ENCODE peak calls at places on chromosome 4, in six cellular contexts. Y is kidney, N is cardiac muscle cell, C is right lobe of liver, O is heart left ventricle, L is stomach. J is an unnamed sample. For H3K4me1, the result is how much of the 10 kb centered on the place peaks cover.

GRCh38 chr4:90727938-90728337 is 600.7 kb downstream of the CCSER1 start:
- DNase-seq in Y (no peak), N (no peak), C (no peak), O (no peak), L (no peak), J (no peak)

GRCh38 chr4:140579278-140579677 is 10.5 kb upstream of the UCP1 start:
- DNase-seq in Y (no peak), N (no peak), C (no peak), O (no peak), L (no peak), J (no peak)

GRCh38 chr4:78032929-78033328 is 24.2 kb upstream of the FRAS1 start:
- DNase-seq in Y (no peak), N (no peak), C (no peak), O (no peak), L (no peak), J (no peak)

GRCh38 chr4:80560337-80560736 is 224.8 kb downstream of the CFAP299 start:
- DNase-seq in Y (no peak), N (no peak), C (no peak), O (no peak), L (no peak), J (no peak)

GRCh38 chr4:38768968-38769394 is 13.8 kb downstream of the TLR10 start:
- DNase-seq in Y (no peak), N (peak), C (no peak), O (no peak), L (no peak), J (no peak)

GRCh38 chr4:52643846-52644245 is 15.3 kb downstream of the USP46 start:
- DNase-seq in Y (no peak), N (peak), C (peak), O (peak), L (peak), J (peak)

GRCh38 chr4:38115601-38116000 is 155.4 kb downstream of the PTTG2 start:
- DNase-seq in Y (no peak), N (no peak), C (no peak), O (no peak), L (no peak), J (no peak)

GRCh38 chr4:107578321-107578720 is 141.7 kb downstream of the PAPSS1 start:
- DNase-seq in Y (no peak), N (no peak), C (no peak), O (no peak), L (no peak), J (no peak)

GRCh38 chr4:140105436-140105835 is 48.5 kb downstream of the MAML3 start:
- DNase-seq in Y (no peak), N (no peak), C (no peak), O (no peak), L (no peak), J (no peak)

DNA sequence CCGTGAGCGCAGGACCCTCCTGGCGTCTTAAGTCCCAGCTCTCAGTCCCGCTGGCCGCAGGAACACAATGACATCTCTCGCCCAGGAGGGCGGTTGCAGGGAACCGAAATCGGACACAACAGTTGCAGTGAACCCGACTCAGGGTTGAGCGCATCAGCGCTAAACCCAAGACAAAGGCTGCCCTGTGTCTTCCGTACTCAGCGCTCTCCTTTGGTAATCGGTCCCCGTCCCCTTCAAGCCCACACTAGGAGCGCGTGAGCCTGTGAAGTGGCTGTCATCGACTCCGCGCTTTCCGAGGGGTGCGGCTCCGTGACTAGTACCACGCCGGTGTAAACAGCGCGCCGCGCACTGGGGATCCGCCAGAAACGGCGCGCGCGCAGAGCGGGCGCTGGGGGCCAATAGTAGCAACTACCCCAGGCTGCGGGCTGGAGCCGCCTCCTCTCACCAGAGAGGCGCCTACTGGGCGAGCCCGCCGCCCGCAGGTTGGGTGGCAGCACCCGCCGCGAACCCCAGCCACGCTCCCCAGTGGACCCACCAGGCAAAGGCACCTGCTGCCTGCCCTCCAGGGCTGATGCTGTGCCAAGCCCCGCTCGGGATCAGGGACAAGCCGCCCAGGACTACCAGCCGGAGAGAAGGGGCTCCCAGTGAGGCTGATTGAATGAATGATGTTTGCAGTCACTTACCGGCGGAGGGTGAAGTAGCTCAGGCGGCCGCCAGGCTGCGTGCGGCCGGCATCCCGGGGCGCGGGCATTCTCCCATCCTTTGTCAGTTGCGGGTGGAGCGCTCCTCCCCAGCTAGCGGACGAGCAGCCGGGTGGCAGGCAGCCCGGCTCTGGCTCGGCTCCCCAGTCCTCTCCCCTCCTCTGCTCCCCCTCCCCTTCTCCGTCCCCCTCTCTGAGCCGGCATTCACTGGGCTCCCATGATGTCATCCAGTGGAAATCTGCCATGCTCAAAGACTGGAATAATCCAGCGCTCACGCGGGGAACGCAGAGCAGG is 370.4 kb upstream of the SMIM31 start:
- DNase-seq in Y (peak), N (no peak), C (peak), O (peak), L (no peak), J (peak)
- TF ChIP-seq CTCF in Y (no peak), N (no peak), C (no peak), O (no peak), L (no peak), J (peak)

GRCh38 chr4:152112887-152113286 is 352.1 kb upstream of the GATB start:
- DNase-seq in Y (no peak), N (no peak), C (no peak), O (no peak), L (no peak), J (no peak)
- H3K4me1 ChIP-seq in Y (under half), N (under half), C (under half), O (under half), L (half or more), J (under half)

DNA sequence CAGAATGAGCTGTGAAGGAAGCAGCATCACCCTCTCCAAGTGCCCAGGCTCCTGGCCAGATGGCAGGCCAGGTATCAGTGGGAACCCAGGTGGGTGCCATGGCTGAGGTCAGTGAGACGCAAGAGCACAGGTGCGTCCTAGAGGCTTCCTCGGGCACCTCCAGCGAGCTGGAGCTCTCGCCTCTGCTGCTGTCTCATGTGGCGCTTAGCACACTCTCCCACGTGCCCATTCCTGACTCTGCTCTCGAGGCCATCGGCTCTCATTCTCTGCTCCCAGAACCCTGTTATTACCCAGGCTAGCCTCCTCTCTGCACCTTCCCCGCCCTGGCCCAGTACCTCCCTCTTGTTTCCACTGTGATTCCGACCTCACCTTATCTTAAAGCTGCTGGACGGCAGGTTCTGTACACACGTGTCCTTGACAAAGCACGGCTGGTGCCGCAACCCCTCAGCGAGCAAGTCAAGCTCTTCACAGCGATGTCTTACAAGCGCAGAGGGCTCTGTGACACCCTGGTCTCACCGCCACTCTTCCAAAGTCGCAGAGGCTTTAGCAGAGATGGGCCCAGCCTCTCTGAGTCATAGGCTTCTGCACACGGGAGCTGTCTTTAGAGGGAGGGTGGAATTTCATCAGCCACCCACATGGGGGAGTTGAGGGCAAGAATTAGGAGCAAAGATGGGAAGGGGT is 15.4 kb upstream of the MSANTD1 start:
- DNase-seq in Y (no peak), N (peak), C (no peak), O (peak), L (no peak), J (no peak)
- TF ChIP-seq CTCF in Y (no peak), N (no peak), C (no peak), O (no peak), L (no peak), J (no peak)

DNA sequence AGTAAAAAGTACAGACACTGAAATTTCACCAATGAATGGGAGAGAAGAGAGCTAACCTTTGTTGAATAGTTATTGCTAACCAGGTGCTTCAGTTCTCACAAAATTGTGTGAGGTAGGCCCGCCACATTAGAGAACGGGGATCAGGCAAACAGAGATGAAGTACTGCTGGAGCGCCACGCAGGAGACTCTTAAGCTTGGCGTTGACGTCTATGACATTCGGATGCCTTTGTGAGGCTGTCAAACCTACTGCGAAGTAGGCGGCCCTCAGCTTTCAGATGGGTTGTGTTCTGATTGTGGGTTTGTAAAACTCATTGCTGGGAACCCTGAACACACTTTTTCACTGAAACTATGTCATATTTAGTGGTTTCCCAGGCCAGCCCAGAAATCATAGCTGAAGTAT is 173.6 kb downstream of the CBR4 start:
- DNase-seq in Y (no peak), N (no peak), C (no peak), O (no peak), L (no peak), J (no peak)
- H3K4me1 ChIP-seq in Y (under half), N (under half), C (under half), O (under half), L (half or more), J (half or more)

GRCh38 chr4:177239475-177239874 is 70.2 kb upstream of the NEIL3 start:
- DNase-seq in Y (no peak), N (peak), C (no peak), O (no peak), L (no peak), J (no peak)

GRCh38 chr4:177236889-177237288 is 72.8 kb upstream of the NEIL3 start:
- DNase-seq in Y (no peak), N (no peak), C (no peak), O (no peak), L (no peak), J (no peak)

GRCh38 chr4:177237291-177237690 is 72.4 kb upstream of the NEIL3 start:
- DNase-seq in Y (no peak), N (no peak), C (no peak), O (no peak), L (no peak), J (no peak)

GRCh38 chr4:177242651-177243296 is 66.9 kb upstream of the NEIL3 start:
- DNase-seq in Y (no peak), N (no peak), C (no peak), O (no peak), L (no peak), J (no peak)

DNA sequence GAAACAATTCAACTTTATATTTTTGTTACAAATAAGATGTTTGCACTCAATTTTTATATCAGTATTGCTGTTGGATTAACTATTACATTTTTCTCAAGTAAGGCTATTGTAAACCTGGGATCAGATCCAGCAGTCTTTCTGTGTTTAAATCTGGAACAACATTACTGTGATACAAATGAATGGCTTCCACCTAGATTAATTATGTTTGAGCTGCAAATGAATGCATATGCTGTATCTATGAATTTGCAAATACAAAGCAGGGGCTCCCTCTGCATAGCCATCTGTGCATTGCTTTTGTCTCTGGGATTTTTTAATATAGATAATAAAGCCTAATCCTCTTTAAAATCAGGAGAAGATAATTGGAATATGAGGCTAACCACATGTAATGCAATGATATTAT is 69.8 kb upstream of the NEIL3 start:
- DNase-seq in Y (no peak), N (no peak), C (no peak), O (no peak), L (no peak), J (no peak)
- TF ChIP-seq CTCF in Y (no peak), N (peak), C (no peak), O (no peak), L (no peak), J (no peak)

GRCh38 chr4:188455353-188455752 is 316.1 kb downstream of the TRIML1 start:
- DNase-seq in Y (no peak), N (no peak), C (no peak), O (no peak), L (no peak), J (no peak)

GRCh38 chr4:188454573-188454972 is 315.3 kb downstream of the TRIML1 start:
- DNase-seq in Y (no peak), N (no peak), C (no peak), O (no peak), L (no peak), J (no peak)

GRCh38 chr4:188452097-188452496 is 312.9 kb downstream of the TRIML1 start:
- DNase-seq in Y (no peak), N (no peak), C (no peak), O (no peak), L (no peak), J (no peak)
- H3K4me1 ChIP-seq in Y (under half), N (under half), C (under half), O (under half), L (under half), J (under half)

DNA sequence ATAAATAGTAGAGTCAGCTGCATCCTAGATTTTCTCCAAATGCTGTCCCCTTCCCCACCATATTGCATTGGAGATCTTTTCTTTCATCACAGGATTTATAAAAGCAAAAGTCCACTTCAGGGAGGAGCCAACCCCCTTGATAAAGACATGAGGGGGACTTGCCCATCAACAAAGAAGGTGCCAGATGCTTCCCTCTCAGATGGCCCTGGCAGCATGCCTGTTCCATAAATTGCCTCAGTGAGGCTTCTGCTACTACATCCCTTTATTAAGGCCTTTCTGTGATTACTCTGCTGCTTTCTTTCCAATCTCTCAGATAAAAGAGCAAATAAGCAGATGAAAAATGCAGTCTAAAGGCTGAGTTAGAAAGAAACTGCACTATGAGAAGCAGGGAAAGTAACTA is 511.6 kb downstream of the PACRGL start:
- DNase-seq in Y (no peak), N (no peak), C (no peak), O (no peak), L (no peak), J (no peak)
- TF ChIP-seq CTCF in Y (no peak), N (no peak), C (no peak), O (no peak), L (no peak), J (no peak)

DNA sequence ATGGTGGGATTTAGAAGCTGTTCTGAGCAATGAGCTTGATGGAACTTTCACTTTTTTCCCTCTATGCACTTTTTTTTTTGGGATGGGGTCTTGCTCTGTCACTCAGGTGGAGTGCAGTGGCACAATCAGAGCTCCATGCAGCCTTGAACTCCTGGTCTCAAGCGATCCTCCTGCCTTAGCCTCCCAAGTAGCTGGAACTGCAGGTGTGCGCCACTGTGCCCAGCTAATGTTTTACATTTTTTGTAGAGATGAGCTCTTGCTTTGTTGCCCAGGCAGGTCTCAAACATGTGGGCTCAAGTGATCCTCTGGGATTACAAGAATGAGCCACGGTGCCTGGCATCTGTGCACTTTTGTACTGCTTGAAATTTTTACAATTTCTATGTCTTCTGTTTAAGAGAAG is 16.4 kb downstream of the PDLIM5 start:
- DNase-seq in Y (no peak), N (no peak), C (no peak), O (no peak), L (no peak), J (no peak)
- H3K4me1 ChIP-seq in Y (under half), N (under half), C (under half), O (under half), L (half or more), J (under half)

GRCh38 chr4:104531390-104531789 is 36.7 kb upstream of the CXXC4 start:
- DNase-seq in Y (no peak), N (peak), C (no peak), O (no peak), L (no peak), J (no peak)
- TF ChIP-seq CTCF in Y (no peak), N (no peak), C (peak), O (no peak), L (no peak), J (peak)

J was measured in tibial artery.